ENCODE peak calls at places on chromosomes 11 and 22, in seven cellular contexts. Z is stimulated activated CD8-positive, alpha-beta memory T cell treated with anti-CD3 and anti-CD28 coated beads, Interleukin-15, amount 100 ng/mL, for 1 hour; E is AG04449; G is myocyte; O is heart right ventricle; A is NCI-H82; Q is activated naive CD4-positive, alpha-beta T cell treated with anti-CD3 and anti-CD28 coated beads, Interleukin-2, amount 10 ng/mL, durations not matched to agents 7 days and 5 days. D is an unnamed sample.

GRCh38 chr11:85137597-85137996 is 489.5 kb downstream of the DLG2 start:
- DNase-seq in Z (no peak), E (no peak), G (no peak), O (no peak), A (peak), Q (no peak), D (no peak)

GRCh38 chr11:64918056-64918455 is 1.0 kb upstream of the ATG2A start:
- DNase-seq in Z (no peak), E (no peak), G (peak), O (no peak), A (no peak), Q (no peak), D (no peak)

GRCh38 chr11:123640677-123641494 is 13.5 kb downstream of the SCN3B start:
- DNase-seq in Z (peak), E (no peak), G (peak), O (peak), A (peak), Q (peak), D (no peak)

GRCh38 chr11:116558504-116559252 is 214.1 kb downstream of the BUD13 start:
- DNase-seq in Z (no peak), E (no peak), G (no peak), O (no peak), A (no peak), Q (no peak), D (no peak)

GRCh38 chr22:43400449-43400848 is 11.4 kb upstream of the MPPED1 start:
- DNase-seq in Z (no peak), E (no peak), G (no peak), O (peak), A (no peak), Q (no peak), D (no peak)

GRCh38 chr11:37712246-37712645 is 1114.2 kb upstream of the RAG2 start:
- DNase-seq in Z (no peak), E (no peak), G (peak), O (no peak), A (peak), Q (no peak), D (peak)

GRCh38 chr22:22812031-22812905 is 75.3 kb upstream of the IGLL5 start:
- DNase-seq in Z (no peak), E (no peak), G (no peak), O (no peak), A (no peak), Q (no peak), D (no peak)

GRCh38 chr11:134742228-134742612 is 330.2 kb upstream of the B3GAT1 start:
- DNase-seq in Z (no peak), E (no peak), G (peak), O (no peak), A (no peak), Q (no peak), D (no peak)

GRCh38 chr22:47623740-47624103 is 861.3 kb downstream of the TBC1D22A start:
- DNase-seq in Z (no peak), E (no peak), G (no peak), O (no peak), A (no peak), Q (no peak), D (peak)

GRCh38 chr11:65424200-65425104 is 1.9 kb downstream of the NEAT1 start:
- DNase-seq in Z (no peak), E (no peak), G (peak), O (peak), A (no peak), Q (peak), D (no peak)

GRCh38 chr11:12556788-12557384 is 117.3 kb upstream of the TEAD1 start:
- DNase-seq in Z (no peak), E (peak), G (peak), O (peak), A (no peak), Q (no peak), D (no peak)

GRCh38 chr11:68659158-68659921 is 25.0 kb upstream of the GAL start:
- DNase-seq in Z (no peak), E (peak), G (peak), O (peak), A (no peak), Q (no peak), D (no peak)

GRCh38 chr11:102061276-102061675 is 14.0 kb downstream of the CFAP300 start:
- DNase-seq in Z (no peak), E (no peak), G (no peak), O (no peak), A (no peak), Q (no peak), D (no peak)

GRCh38 chr22:17774206-17774927 is at the start of gene BID:
- DNase-seq in Z (no peak), E (no peak), G (no peak), O (peak), A (peak), Q (peak), D (no peak)

GRCh38 chr11:86672007-86672621 is at the start of gene ME3:
- DNase-seq in Z (no peak), E (no peak), G (peak), O (peak), A (peak), Q (peak), D (peak)

GRCh38 chr11:15258433-15259350 is 144.0 kb downstream of the INSC start:
- DNase-seq in Z (no peak), E (no peak), G (peak), O (no peak), A (peak), Q (no peak), D (peak)

GRCh38 chr11:128892866-128893565 is 1.9 kb downstream of the KCNJ5 start:
- DNase-seq in Z (no peak), E (no peak), G (no peak), O (no peak), A (no peak), Q (no peak), D (no peak)

GRCh38 chr22:44395116-44396005 is 82.6 kb upstream of the SHISAL1 start:
- DNase-seq in Z (no peak), E (no peak), G (no peak), O (no peak), A (peak), Q (no peak), D (peak)

GRCh38 chr11:9455722-9456121 is 5.1 kb upstream of the ZNF143 start:
- DNase-seq in Z (no peak), E (no peak), G (no peak), O (no peak), A (no peak), Q (no peak), D (no peak)

GRCh38 chr11:104432526-104432925 is 268.6 kb upstream of the PDGFD start:
- DNase-seq in Z (no peak), E (no peak), G (no peak), O (no peak), A (no peak), Q (no peak), D (no peak)